ENCODE peak calls at places on chromosomes 12 and 14, in seven cellular contexts. T is tibial artery, C is HFF-Myc, Q is astrocyte of the spinal cord, L is lower lobe of right lung, S is fibroblast of lung, W is hepatocyte. Y is an unnamed sample.

GRCh38 chr14:96649327-96649601 is 147.1 kb downstream of the PAPOLA start:
- DNase-seq in S (no peak), W (no peak), L (no peak), T (no peak), C (no peak), Q (no peak), Y (no peak)

GRCh38 chr14:81476816-81477215 is 56.8 kb downstream of the SEL1L start:
- DNase-seq in W (no peak), S (no peak), L (no peak), Q (no peak), T (no peak), C (no peak), Y (no peak)

GRCh38 chr12:54393350-54393655 is 8.8 kb upstream of the ZNF385A start:
- DNase-seq in T (no peak), Q (no peak), S (no peak), L (no peak), C (no peak), W (no peak), Y (no peak)

GRCh38 chr12:56671608-56672007 is 16.5 kb downstream of the PTGES3 start:
- DNase-seq in L (no peak), Q (no peak), T (no peak), W (no peak), C (no peak), S (no peak), Y (no peak)

GRCh38 chr14:41607119-41607785 is 576 bp downstream of the LRFN5 start:
- DNase-seq in T (no peak), C (no peak), W (peak; percentile 18), S (peak; percentile 19), L (no peak), Q (peak; percentile 56), Y (peak; percentile 22)

GRCh38 chr12:65885312-65885711 is 61.0 kb downstream of the HMGA2 start:
- DNase-seq in S (no peak), Q (no peak), W (no peak), T (no peak), C (no peak), L (no peak), Y (no peak)

GRCh38 chr14:77031680-77032482 is 3.4 kb upstream of the IRF2BPL start:
- DNase-seq in S (peak; percentile 85), L (no peak), T (peak; percentile 82), Q (peak; percentile 92), C (no peak), W (peak; percentile 64), Y (no peak)

GRCh38 chr14:22333408-22334274 is 255.4 kb downstream of the DAD1 start:
- DNase-seq in W (peak; percentile 70), Q (peak; percentile 61), L (no peak), C (peak; percentile 16), S (peak; percentile 72), T (no peak), Y (no peak)

GRCh38 chr14:20836668-20837338 is 34.2 kb upstream of the RNASE1 start:
- DNase-seq in W (peak; percentile 60), S (peak; percentile 5), Q (no peak), C (no peak), T (no peak), L (no peak), Y (no peak)

GRCh38 chr12:75722714-75723200 is 211.3 kb upstream of the KRR1 start:
- DNase-seq in W (peak; percentile 56), L (no peak), T (no peak), C (peak; percentile 95), S (peak; percentile 95), Q (peak; percentile 95), Y (no peak)

GRCh38 chr14:57060276-57060956 is 208.3 kb downstream of the EXOC5 start:
- DNase-seq in L (no peak), S (peak; percentile 8), C (no peak), Q (no peak), T (no peak), W (peak; percentile 34), Y (no peak)

GRCh38 chr14:98181768-98182167 is 1090.2 kb downstream of the BCL11B start:
- DNase-seq in W (no peak), Q (no peak), C (no peak), S (no peak), L (no peak), T (no peak), Y (no peak)

GRCh38 chr12:116384629-116385485 is 107.4 kb upstream of the MED13L start:
- DNase-seq in S (peak; percentile 85), Q (peak; percentile 67), L (no peak), W (no peak), C (no peak), T (no peak), Y (no peak)

GRCh38 chr12:1911598-1912575 is 6.6 kb downstream of the CACNA2D4 start:
- DNase-seq in C (no peak), L (peak; percentile 26), Q (no peak), W (peak; percentile 3), S (no peak), T (peak; percentile 41), Y (no peak)

GRCh38 chr14:50562841-50563240 is 2.9 kb downstream of the ATL1 start:
- DNase-seq in Q (no peak), S (no peak), L (no peak), T (no peak), W (no peak), C (no peak), Y (no peak)
- TF ChIP-seq CTCF in Q (no peak), S (no peak), L (no peak), T (no peak), W (no peak), C (no peak), Y (no peak)

GRCh38 chr14:67580336-67581230 is 19.5 kb downstream of the PIGH start:
- DNase-seq in C (no peak), W (peak; percentile 72), S (no peak), T (peak; percentile 54), Q (no peak), L (peak; percentile 35), Y (no peak)

GRCh38 chr14:67579636-67580035 is 20.4 kb downstream of the PIGH start:
- DNase-seq in C (no peak), W (no peak), S (no peak), Q (no peak), T (peak; percentile 55), L (no peak), Y (no peak)

GRCh38 chr14:67583711-67584644 is 16.1 kb downstream of the PIGH start:
- DNase-seq in W (peak; percentile 67), L (no peak), S (peak; percentile 15), Q (peak; percentile 39), T (no peak), C (no peak), Y (peak; percentile 44)

GRCh38 chr14:67584931-67585330 is 15.1 kb downstream of the PIGH start:
- DNase-seq in W (no peak), S (peak; percentile 51), L (no peak), C (no peak), T (no peak), Q (no peak), Y (no peak)

GRCh38 chr14:67582061-67582460 is 18.0 kb downstream of the PIGH start:
- DNase-seq in L (no peak), C (no peak), W (no peak), T (peak; percentile 27), Q (no peak), S (no peak), Y (no peak)
- TF ChIP-seq CTCF in L (no peak), C (no peak), W (no peak), T (no peak), Q (no peak), S (no peak), Y (no peak)

DNA sequence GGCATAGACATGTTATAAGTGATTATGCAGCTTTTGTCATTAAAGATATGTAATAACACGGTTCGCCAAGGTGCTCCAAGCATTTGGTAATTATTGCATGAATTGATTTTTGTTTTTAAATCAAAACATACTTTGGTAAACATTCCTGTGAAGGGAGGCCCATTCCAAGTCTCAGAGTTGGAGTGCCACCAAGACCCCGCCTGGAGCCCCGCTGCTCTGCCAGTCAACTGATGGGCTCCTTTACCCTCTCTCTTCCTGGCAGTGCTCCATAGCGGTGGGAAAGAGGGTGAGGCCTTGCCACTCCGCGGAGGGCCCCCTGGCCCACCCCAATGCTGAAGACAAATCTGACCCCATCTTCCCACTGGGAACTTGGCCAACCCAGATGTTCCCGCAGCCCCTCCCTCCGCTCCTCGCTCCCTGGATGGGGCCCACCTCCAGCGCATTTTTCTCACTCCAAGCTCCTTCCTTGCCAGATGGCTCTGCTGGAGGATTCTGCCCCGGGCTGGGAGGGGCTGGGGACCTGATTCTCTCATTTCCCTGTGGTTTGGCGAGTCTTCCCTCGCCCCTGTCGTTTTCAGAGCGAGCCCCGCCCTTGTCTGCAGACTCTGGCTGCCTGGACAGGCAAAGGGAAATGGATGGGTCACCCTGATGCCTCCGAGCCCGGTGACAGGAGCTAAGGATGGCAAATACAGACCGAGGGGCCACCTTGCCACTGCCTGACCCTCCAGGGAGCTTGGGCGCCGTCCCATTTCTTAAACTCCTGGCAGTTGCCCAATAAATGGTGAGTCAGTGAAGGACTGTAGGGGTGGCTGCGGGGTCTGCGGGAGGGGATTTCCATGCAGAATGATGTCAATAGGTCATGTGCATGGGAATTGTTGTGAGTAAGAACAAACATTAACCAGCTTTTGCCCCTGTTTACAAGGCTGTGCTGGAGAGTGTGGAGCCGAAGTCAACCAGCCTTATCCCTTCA is 9.2 kb upstream of the PAPLN start:
- DNase-seq in W (peak; percentile 74), S (peak; percentile 86), C (peak; percentile 80), L (peak; percentile 40), Q (peak; percentile 92), T (no peak), Y (no peak)
- TF ChIP-seq CTCF in W (no peak), S (no peak), C (no peak), L (no peak), Q (no peak), T (no peak), Y (no peak)

GRCh38 chr14:89241265-89241664 is 175.8 kb downstream of the FOXN3 start:
- DNase-seq in Q (no peak), T (no peak), S (no peak), L (no peak), C (no peak), W (no peak), Y (no peak)

GRCh38 chr14:89243286-89243685 is 173.7 kb downstream of the FOXN3 start:
- DNase-seq in C (no peak), S (no peak), T (no peak), Q (no peak), L (no peak), W (no peak), Y (no peak)

GRCh38 chr14:89243765-89244164 is 173.3 kb downstream of the FOXN3 start:
- DNase-seq in L (no peak), T (no peak), C (no peak), Q (no peak), W (no peak), S (no peak), Y (no peak)

GRCh38 chr14:89241934-89242670 is 174.9 kb downstream of the FOXN3 start:
- DNase-seq in W (no peak), S (no peak), C (no peak), T (no peak), Q (no peak), L (no peak), Y (no peak)

GRCh38 chr14:89242871-89243270 is 174.2 kb downstream of the FOXN3 start:
- DNase-seq in L (no peak), S (no peak), Q (no peak), W (no peak), T (no peak), C (no peak), Y (no peak)
- TF ChIP-seq CTCF in L (no peak), S (no peak), Q (peak; percentile 6), W (no peak), T (no peak), C (no peak), Y (no peak)